ENCODE peak calls at places on chromosomes 4 and X, in five cellular contexts. H is foreskin fibroblast; L is CD4-positive, CD25-positive, alpha-beta regulatory T cell; Q is OCI-LY7; C is small intestine. W is an unnamed sample.

GRCh38 chr4:11675051-11675800 is 246.5 kb upstream of the HS3ST1 start:
- DNase-seq in H (no peak), Q (no peak), L (no peak), C (no peak), W (no peak)

GRCh38 chrX:134599173-134599914 is 58.9 kb downstream of the PLAC1 start:
- DNase-seq in L (peak; percentile 15), C (no peak), H (peak; percentile 66), Q (no peak), W (no peak)

GRCh38 chrX:104854188-104854587 is 288.2 kb downstream of the IL1RAPL2 start:
- DNase-seq in L (no peak), H (no peak), Q (no peak), C (no peak), W (no peak)

GRCh38 chr4:25861951-25862410 is 807 bp downstream of the SEL1L3 start:
- DNase-seq in C (peak; percentile 58), H (peak; percentile 28), L (peak; percentile 69), Q (peak; percentile 73), W (no peak)

GRCh38 chr4:149140841-149141240 is 674.8 kb downstream of the IQCM start:
- DNase-seq in Q (no peak), C (no peak), H (peak; percentile 7), L (no peak), W (no peak)

GRCh38 chrX:18793601-18794089 is 86.2 kb downstream of the PPEF1 start:
- DNase-seq in Q (no peak), C (no peak), H (peak; percentile 4), L (no peak), W (no peak)

GRCh38 chr4:38762560-38762959 is 20.2 kb downstream of the TLR10 start:
- DNase-seq in Q (peak; percentile 92), L (no peak), H (no peak), C (no peak), W (no peak)

GRCh38 chrX:13340182-13340791 is 20.4 kb upstream of the ATXN3L start:
- DNase-seq in H (peak; percentile 19), Q (no peak), C (no peak), L (no peak), W (no peak)

GRCh38 chr4:2515835-2516550 is 20.5 kb upstream of the FAM193A start:
- DNase-seq in C (peak; percentile 51), L (no peak), Q (no peak), H (no peak), W (no peak)

GRCh38 chrX:150841466-150842197 is 56.8 kb downstream of the CD99L2 start:
- DNase-seq in C (no peak), H (peak; percentile 56), L (no peak), Q (no peak), W (no peak)

GRCh38 chr4:3372933-3373465 is 68.8 kb upstream of the HGFAC start:
- DNase-seq in Q (no peak), C (peak; percentile 3), H (no peak), L (no peak), W (no peak)

GRCh38 chr4:170305627-170306026 is 215.9 kb upstream of the AADAT start:
- DNase-seq in H (no peak), Q (no peak), C (peak; percentile 25), L (no peak), W (no peak)

GRCh38 chr4:146245899-146246298 is 31.6 kb downstream of the REELD1 start:
- DNase-seq in C (no peak), L (no peak), Q (no peak), H (no peak), W (no peak)

GRCh38 chrX:118507766-118508165 is 12.2 kb downstream of the DOCK11 start:
- DNase-seq in C (no peak), H (peak; percentile 36), Q (no peak), L (no peak), W (no peak)

GRCh38 chr4:47543331-47543730 is 58.3 kb downstream of the ATP10D start:
- DNase-seq in C (no peak), H (peak; percentile 30), Q (no peak), L (no peak), W (no peak)

GRCh38 chrX:150694738-150695410 is 1.7 kb downstream of the MTMR1 start:
- DNase-seq in C (peak; percentile 10), H (peak; percentile 24), Q (peak; percentile 53), L (peak; percentile 34), W (no peak)

GRCh38 chrX:41922125-41922521 is 1.2 kb downstream of the CASK start:
- DNase-seq in C (peak; percentile 30), H (peak; percentile 53), Q (peak; percentile 20), L (peak; percentile 58), W (no peak)

GRCh38 chrX:29431895-29432294 is 783.5 kb upstream of the MAGEB2 start:
- DNase-seq in L (no peak), Q (no peak), C (no peak), H (peak; percentile 22), W (no peak)

GRCh38 chr4:6235901-6236625 is 33.6 kb upstream of the WFS1 start:
- DNase-seq in L (no peak), Q (no peak), C (no peak), H (no peak), W (no peak)

GRCh38 chrX:105323951-105324350 is 103.5 kb upstream of the TEX13A start:
- DNase-seq in Q (no peak), C (no peak), L (no peak), H (peak; percentile 78), W (no peak)

GRCh38 chr4:184011810-184012209 is 106.7 kb downstream of the STOX2 start:
- DNase-seq in Q (no peak), C (no peak), H (no peak), L (no peak), W (no peak)

DNA sequence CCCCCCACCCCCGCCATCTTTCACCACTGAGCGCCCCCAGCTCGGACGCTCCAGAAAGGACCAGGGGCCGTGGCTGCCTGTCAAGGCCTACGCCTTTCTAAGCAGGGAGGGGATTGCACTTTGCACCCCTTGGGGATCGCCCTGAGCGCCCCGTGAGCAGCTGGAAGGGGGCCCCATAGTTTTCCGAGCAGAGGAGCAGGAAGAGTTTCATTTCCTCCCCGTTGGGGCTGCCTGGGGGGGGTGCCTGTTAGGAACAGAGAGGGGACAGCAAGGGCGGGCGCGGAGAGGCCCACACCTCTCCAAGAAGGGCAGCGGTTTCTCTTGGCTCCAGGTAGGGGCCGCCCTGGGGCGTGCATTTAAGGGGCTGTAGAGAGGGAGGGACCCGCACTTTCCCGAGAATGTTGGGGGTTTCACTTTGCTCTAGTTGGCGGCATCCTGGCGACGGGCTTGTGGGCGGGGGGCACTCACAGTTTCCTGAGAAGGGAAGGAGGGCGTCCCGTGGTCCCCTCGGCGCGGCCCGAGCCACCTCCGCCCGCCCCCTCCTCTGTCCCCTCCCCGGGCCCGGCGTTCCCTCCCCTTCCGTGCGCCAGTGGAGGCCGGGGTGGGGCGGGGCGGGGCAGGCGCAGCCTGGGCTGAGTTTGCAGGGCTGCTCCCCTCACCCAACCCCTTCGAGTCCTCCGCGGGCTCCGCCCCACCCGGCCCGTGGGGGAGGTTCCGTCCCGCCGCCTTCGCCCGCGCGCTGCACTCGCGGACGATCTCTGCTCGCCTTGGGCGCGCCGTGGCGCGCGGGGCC is 82.3 kb upstream of the CD99 start:
- DNase-seq in H (peak; percentile 96), Q (peak; percentile 85), C (peak; percentile 94), L (peak; percentile 93), W (peak; percentile 71)
- H3K4me3 ChIP-seq in H (peak overlapping the region; percentile 82), Q (peak overlapping the region; percentile 93), C (peak overlapping the region; percentile 88), L (peak overlapping the region; percentile 55), W (peak overlapping the region; percentile 74)

GRCh38 chr4:52684896-52685295 is 25.8 kb upstream of the USP46 start:
- DNase-seq in L (no peak), Q (no peak), H (no peak), C (no peak), W (no peak)
- H3K4me3 ChIP-seq in L (no peak overlapping the region), Q (no peak overlapping the region), H (no peak overlapping the region), C (no peak overlapping the region), W (no peak overlapping the region)

DNA sequence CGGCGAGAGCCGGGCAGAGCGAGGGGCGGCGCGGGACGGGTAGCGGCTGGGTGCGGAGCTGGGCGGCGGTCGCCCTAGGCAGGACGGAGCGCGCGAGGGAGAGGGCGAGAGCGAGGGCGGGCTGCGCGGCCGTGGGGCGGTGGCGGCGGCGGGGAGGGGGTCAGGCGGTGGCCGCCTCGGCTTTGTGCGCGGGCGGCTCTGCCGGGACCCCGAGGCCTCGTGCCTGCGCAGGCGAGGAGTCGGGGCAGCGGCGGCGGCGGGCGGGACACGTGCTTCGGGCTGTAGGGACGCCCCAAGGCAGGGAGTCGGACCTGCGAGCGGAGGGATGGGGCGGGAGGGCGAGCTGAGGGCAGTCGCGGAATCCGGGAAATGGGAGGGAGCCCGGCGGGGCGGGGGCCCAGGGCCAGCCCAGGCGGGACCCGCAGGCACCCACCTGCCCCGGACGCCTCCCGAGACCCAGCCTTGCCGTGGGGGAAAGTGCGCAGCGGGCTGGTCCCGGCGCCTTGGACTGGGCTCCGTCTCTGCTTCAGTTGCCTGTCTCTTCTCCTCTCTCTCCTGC is 465 bp downstream of the BMPR1B start:
- DNase-seq in C (no peak), L (no peak), Q (no peak), H (peak; percentile 58), W (no peak)
- H3K4me3 ChIP-seq in C (peak overlapping the region; percentile 61), L (no peak overlapping the region), Q (no peak overlapping the region), H (peak overlapping the region; percentile 40), W (no peak overlapping the region)

DNA sequence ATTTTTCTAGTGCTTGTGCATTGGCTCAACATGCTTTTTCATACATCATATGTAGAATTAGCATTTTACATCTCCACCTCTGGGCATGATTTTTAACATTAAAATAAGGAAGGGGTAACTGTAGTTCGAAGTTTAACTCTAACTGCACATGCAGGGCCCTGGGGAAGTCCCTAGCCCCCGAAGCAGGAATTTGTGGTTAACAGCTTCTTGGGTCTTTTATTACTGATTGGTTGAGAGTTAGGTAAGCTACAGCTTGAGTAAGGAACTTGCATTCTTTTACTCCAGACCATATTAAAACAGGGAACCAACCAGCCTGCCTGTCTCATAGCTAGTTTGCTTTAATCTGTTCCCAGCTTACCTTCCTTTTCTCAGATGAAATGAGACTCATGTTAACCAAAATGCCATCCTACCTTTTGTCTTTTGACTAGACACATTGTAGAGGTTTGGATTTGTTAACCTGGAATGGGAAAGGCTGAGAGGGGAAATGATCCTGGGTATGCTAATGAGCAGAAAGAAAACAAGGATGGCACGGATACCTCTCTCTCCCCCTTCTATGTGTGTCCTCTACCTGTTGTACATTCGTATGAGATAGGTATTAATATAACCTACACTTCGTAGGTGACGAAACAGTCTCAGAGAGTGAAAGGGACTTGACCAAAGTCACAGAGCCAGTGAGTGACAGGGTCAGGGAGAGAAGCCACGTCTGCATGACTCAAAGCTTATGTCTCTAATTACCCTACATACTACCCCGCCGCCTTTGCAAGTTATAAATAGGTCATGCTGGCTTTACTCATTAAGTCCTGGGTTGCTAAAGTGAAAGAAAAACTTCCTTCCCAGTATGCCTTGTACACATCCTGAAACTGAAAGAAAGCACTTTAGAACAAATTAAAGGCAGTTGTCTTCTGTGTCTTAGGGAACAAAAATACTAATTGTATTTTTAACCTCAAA is 119.5 kb upstream of the AFF2 start:
- DNase-seq in L (peak; percentile 81), H (no peak), C (peak; percentile 83), Q (peak; percentile 65), W (peak; percentile 63)
- H3K4me3 ChIP-seq in L (peak overlapping the region; percentile 87), H (no peak overlapping the region), C (peak overlapping the region; percentile 26), Q (peak overlapping the region; percentile 60), W (peak overlapping the region; percentile 5)

GRCh38 chr4:30757357-30757756 is 37.2 kb downstream of the PCDH7 start:
- DNase-seq in C (no peak), L (no peak), Q (no peak), H (peak; percentile 83), W (no peak)
- H3K4me3 ChIP-seq in C (no peak overlapping the region), L (no peak overlapping the region), Q (no peak overlapping the region), H (no peak overlapping the region), W (no peak overlapping the region)